ENCODE peak calls at places on chromosomes 13 and 19, in four cellular contexts. Z is fibroblast of mammary gland, T is SJCRH30, N is Panc1. X is an unnamed sample.

GRCh38 chr13:53250272-53250875 is 221.8 kb downstream of the OLFM4 start:
- DNase-seq in Z (peak), T (peak), N (peak), X (peak)

GRCh38 chr13:29483211-29483610 is 112.3 kb downstream of the SLC7A1 start:
- DNase-seq in Z (no peak), T (no peak), N (no peak), X (no peak)

GRCh38 chr13:41428155-41428554 is 29.2 kb upstream of the RGCC start:
- DNase-seq in Z (no peak), T (no peak), N (no peak), X (no peak)

GRCh38 chr13:112605531-112605990 is 17.6 kb upstream of the TUBGCP3 start:
- DNase-seq in Z (peak), T (peak), N (no peak), X (no peak)

GRCh38 chr13:79810671-79811070 is 329.7 kb downstream of the NDFIP2 start:
- DNase-seq in Z (no peak), T (no peak), N (no peak), X (peak)

GRCh38 chr19:49422407-49423277 is 599 bp downstream of the PTH2 start:
- DNase-seq in Z (peak), T (no peak), N (no peak), X (peak)

GRCh38 chr13:43434185-43434584 is 352.6 kb downstream of the ENOX1 start:
- DNase-seq in Z (peak), T (peak), N (no peak), X (no peak)

GRCh38 chr19:3606174-3606689 is 443 bp downstream of the TBXA2R start:
- DNase-seq in Z (no peak), T (no peak), N (no peak), X (no peak)

GRCh38 chr19:12985049-12985776 is 10.1 kb upstream of the NFIX start:
- DNase-seq in Z (peak), T (peak), N (no peak), X (peak)

GRCh38 chr13:41383400-41383799 is 72.3 kb downstream of the NAA16 start:
- DNase-seq in Z (no peak), T (no peak), N (no peak), X (peak)

GRCh38 chr19:10219678-10220077 is 11.5 kb downstream of the S1PR2 start:
- DNase-seq in Z (peak), T (peak), N (no peak), X (peak)

GRCh38 chr13:74136089-74136658 is 2.0 kb upstream of the KLF12 start:
- DNase-seq in Z (peak), T (peak), N (no peak), X (peak)

GRCh38 chr13:76723551-76724232 is 162.5 kb downstream of the KCTD12 start:
- DNase-seq in Z (peak), T (peak), N (no peak), X (peak)

GRCh38 chr19:19696386-19696785 is 27.7 kb downstream of the ZNF101 start:
- DNase-seq in Z (no peak), T (no peak), N (no peak), X (no peak)

GRCh38 chr13:102729560-102730275 is 34.9 kb upstream of the METTL21C start:
- DNase-seq in Z (peak), T (peak), N (no peak), X (peak)

GRCh38 chr13:99347911-99348451 is 40.8 kb upstream of the GPR183 start:
- DNase-seq in Z (no peak), T (peak), N (no peak), X (no peak)

GRCh38 chr19:6214881-6215541 is 64.8 kb downstream of the MLLT1 start:
- DNase-seq in Z (no peak), T (no peak), N (no peak), X (no peak)

GRCh38 chr13:50080158-50080855 is 65.1 kb downstream of the KCNRG start:
- DNase-seq in Z (peak), T (peak), N (no peak), X (peak)

GRCh38 chr13:73056054-73056962 is 2.5 kb upstream of the KLF5 start:
- DNase-seq in Z (peak), T (peak), N (no peak), X (peak)

GRCh38 chr13:111531505-111531904 is 211.1 kb downstream of the TEX29 start:
- DNase-seq in Z (peak), T (peak), N (no peak), X (no peak)

GRCh38 chr13:20125129-20125782 is 35.6 kb downstream of the GJA3 start:
- DNase-seq in Z (peak), T (no peak), N (no peak), X (peak)

GRCh38 chr19:39768334-39768733 is 10.3 kb upstream of the LEUTX start:
- DNase-seq in Z (no peak), T (peak), N (no peak), X (no peak)

GRCh38 chr19:38941979-38942378 is 11.2 kb downstream of the MRPS12 start:
- DNase-seq in Z (no peak), T (no peak), N (no peak), X (no peak)

GRCh38 chr13:34413538-34414210 is 528.4 kb upstream of the NBEA start:
- DNase-seq in Z (no peak), T (no peak), N (no peak), X (no peak)

GRCh38 chr13:35881360-35881759 is 249.8 kb downstream of the DCLK1 start:
- DNase-seq in Z (no peak), T (no peak), N (no peak), X (peak)

GRCh38 chr13:32255744-32256120 is 59.4 kb downstream of the ZAR1L start:
- DNase-seq in Z (no peak), T (peak), N (no peak), X (no peak)

GRCh38 chr13:49063526-49063925 is 87.8 kb downstream of the FNDC3A start:
- DNase-seq in Z (no peak), T (no peak), N (no peak), X (peak)

GRCh38 chr13:78660130-78660857 is 1.3 kb upstream of the OBI1 start:
- DNase-seq in Z (peak), T (no peak), N (no peak), X (peak)

GRCh38 chr19:50801107-50801506 is 10.9 kb downstream of the ACP4 start:
- DNase-seq in Z (no peak), T (no peak), N (no peak), X (no peak)

GRCh38 chr19:5296021-5296420 is 44.6 kb downstream of the PTPRS start:
- DNase-seq in Z (no peak), T (no peak), N (no peak), X (no peak)

GRCh38 chr19:48249502-48250014 is 6.2 kb downstream of the CARD8 start:
- DNase-seq in Z (no peak), T (no peak), N (no peak), X (no peak)

GRCh38 chr13:106318941-106319411 is 216.5 kb downstream of the EFNB2 start:
- DNase-seq in Z (peak), T (no peak), N (peak), X (peak)

GRCh38 chr13:110815471-110816204 is 99.2 kb downstream of the ANKRD10 start:
- DNase-seq in Z (no peak), T (no peak), N (no peak), X (no peak)

GRCh38 chr13:24148414-24149305 is 11.9 kb upstream of the SPATA13 start:
- DNase-seq in Z (peak), T (peak), N (peak), X (peak)

GRCh38 chr19:23075031-23075733 is 41.6 kb upstream of the ZNF730 start:
- DNase-seq in Z (peak), T (peak), N (no peak), X (peak)

GRCh38 chr19:3698386-3698950 is 1.8 kb downstream of the PIP5K1C start:
- DNase-seq in Z (no peak), T (no peak), N (no peak), X (peak)

GRCh38 chr13:98300956-98301641 is 124.0 kb upstream of the RNF113B start:
- DNase-seq in Z (no peak), T (peak), N (peak), X (peak)

GRCh38 chr13:26011996-26012688 is 39.7 kb downstream of the SHISA2 start:
- DNase-seq in Z (no peak), T (no peak), N (no peak), X (no peak)

GRCh38 chr19:24059572-24060295 is 27.3 kb upstream of the ZNF254 start:
- DNase-seq in Z (no peak), T (no peak), N (no peak), X (no peak)

GRCh38 chr13:79485014-79485441 is 4.1 kb downstream of the NDFIP2 start:
- DNase-seq in Z (peak), T (no peak), N (no peak), X (peak)

GRCh38 chr19:2413629-2414028 is 13.8 kb downstream of the TIMM13 start:
- DNase-seq in Z (no peak), T (no peak), N (no peak), X (no peak)
- H3K4me3 ChIP-seq in Z (no peak), T (no peak), N (no peak), X (no peak)

GRCh38 chr19:33906578-33907335 is 110.1 kb downstream of the KCTD15 start:
- DNase-seq in Z (peak), T (no peak), N (no peak), X (peak)
- H3K4me3 ChIP-seq in Z (no peak), T (no peak), N (peak), X (no peak)

DNA sequence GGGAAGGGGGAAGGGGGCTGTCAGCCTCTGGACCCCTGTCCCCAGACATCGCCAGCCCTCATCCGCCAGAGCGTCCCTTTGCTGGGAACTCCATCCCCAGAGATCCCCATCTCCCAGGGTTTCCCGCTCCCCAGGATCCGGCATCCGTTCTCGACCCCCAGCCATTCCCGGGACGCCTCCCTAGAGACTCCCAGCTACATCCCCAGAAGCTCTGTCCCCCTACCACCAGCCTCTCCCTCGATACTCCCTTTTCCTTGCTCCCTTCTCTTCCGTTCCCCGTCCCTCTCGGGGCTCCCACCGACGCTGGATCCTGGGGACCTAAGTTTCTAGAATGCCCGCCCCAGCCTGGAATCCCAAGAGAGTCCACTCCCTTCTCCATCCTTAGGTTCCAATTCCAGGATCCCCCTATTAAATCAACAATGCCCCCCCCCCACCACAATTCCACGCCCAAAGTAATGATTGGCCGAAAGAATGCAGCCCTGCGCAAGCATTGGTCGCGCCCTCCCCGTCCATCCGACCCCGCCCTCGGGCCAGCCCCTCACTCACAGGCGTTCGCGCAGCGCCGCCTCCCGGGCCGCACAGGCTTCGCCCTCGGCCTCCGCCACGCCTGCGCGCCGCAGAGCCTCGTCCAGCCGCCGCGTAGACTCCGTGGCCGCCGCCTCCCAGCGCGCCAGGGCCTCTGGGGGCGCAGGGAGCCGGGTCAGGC is 3.2 kb downstream of the CCDC194 start:
- DNase-seq in Z (peak), T (peak), N (no peak), X (peak)
- H3K4me3 ChIP-seq in Z (peak), T (peak), N (peak), X (peak)

GRCh38 chr19:46615966-46616365 is 8.9 kb downstream of the PTGIR start:
- DNase-seq in Z (no peak), T (no peak), N (no peak), X (no peak)

GRCh38 chr19:46616631-46617322 is 8.1 kb downstream of the PTGIR start:
- DNase-seq in Z (peak), T (peak), N (no peak), X (peak)

GRCh38 chr19:46618670-46619231 is 6.1 kb downstream of the PTGIR start:
- DNase-seq in Z (peak), T (peak), N (no peak), X (peak)

GRCh38 chr19:46620267-46620666 is 4.6 kb downstream of the PTGIR start:
- DNase-seq in Z (no peak), T (no peak), N (no peak), X (no peak)

DNA sequence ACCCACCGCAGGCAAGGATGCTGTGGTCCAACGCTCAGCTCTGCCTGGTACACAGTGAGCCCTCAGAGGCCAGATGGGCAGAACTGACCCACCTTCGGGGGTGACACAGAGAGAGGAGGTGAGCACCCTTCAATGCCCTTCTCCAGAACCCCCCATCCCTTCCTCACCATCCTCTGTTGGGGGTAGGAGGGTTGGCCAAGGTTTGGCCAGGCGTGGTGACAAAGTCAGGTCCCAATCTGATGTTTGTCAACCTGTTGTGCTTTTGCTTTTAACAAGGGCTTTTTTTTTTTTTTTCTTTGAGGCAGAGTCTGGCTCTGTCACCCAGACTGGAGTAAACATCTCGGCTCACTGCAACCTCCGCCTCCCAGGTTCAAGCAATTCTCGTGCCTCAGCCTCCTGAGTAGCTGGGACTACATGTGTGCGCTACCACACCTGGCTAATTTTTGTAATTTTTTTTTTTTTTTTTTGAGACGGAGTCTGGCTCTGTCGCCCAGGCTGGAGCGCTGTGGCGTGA is 7.3 kb downstream of the PTGIR start:
- DNase-seq in Z (no peak), T (no peak), N (no peak), X (no peak)
- H3K4me3 ChIP-seq in Z (no peak), T (no peak), N (no peak), X (no peak)

GRCh38 chr19:7862413-7862951 is 11.7 kb downstream of the PRR36 start:
- DNase-seq in Z (peak), T (no peak), N (no peak), X (no peak)

GRCh38 chr19:7860166-7860901 is 13.9 kb downstream of the PRR36 start:
- DNase-seq in Z (no peak), T (no peak), N (no peak), X (no peak)

GRCh38 chr19:7860902-7861618 is 13.1 kb downstream of the PRR36 start:
- DNase-seq in Z (no peak), T (no peak), N (no peak), X (no peak)

GRCh38 chr19:7863157-7863970 is 10.8 kb downstream of the PRR36 start:
- DNase-seq in Z (no peak), T (no peak), N (no peak), X (no peak)

GRCh38 chr19:7861619-7862412 is 12.4 kb downstream of the PRR36 start:
- DNase-seq in Z (no peak), T (no peak), N (no peak), X (no peak)
- H3K4me3 ChIP-seq in Z (no peak), T (no peak), N (no peak), X (no peak)

X was measured in fibroblast of the aortic adventitia.